ENCODE peak calls at places on chromosome 15, in six cellular contexts. V is EL; Z is stimulated activated naive B cell treated with anti-CD40 and anti-IgM and Interleukin-4, amounts not matched to agents 10 μg/mL and 1 μg/mL and 100 μg/mL, for 72 hours; I is activated CD4-positive, alpha-beta T cell treated with anti-CD3 and anti-CD28 coated beads, Interleukin-2, amount 50 U/mL, for 48 hours; M is cardiac muscle cell; F is colonic mucosa. N is an unnamed sample.

GRCh38 chr15:58146734-58147133 is 8.6 kb downstream of the AQP9 start:
- DNase-seq in V (no peak), Z (no peak), I (no peak), M (no peak), F (no peak), N (no peak)

GRCh38 chr15:75232826-75233503 is 25.2 kb upstream of the GOLGA6C start:
- DNase-seq in V (no peak), Z (no peak), I (no peak), M (no peak), F (no peak), N (no peak)

GRCh38 chr15:44489464-44489863 is 47.5 kb upstream of the EIF3J start:
- DNase-seq in V (peak), Z (no peak), I (no peak), M (no peak), F (no peak), N (no peak)

GRCh38 chr15:58299311-58299850 is 132.4 kb upstream of the LIPC start:
- DNase-seq in V (no peak), Z (no peak), I (no peak), M (no peak), F (no peak), N (no peak)

GRCh38 chr15:59208850-59209249 is 2.2 kb downstream of the LDHAL6B start:
- DNase-seq in V (peak), Z (no peak), I (no peak), M (no peak), F (no peak), N (no peak)

GRCh38 chr15:95843241-95843851 is 487.2 kb upstream of the NR2F2 start:
- DNase-seq in V (peak), Z (no peak), I (no peak), M (no peak), F (no peak), N (no peak)

GRCh38 chr15:100032358-100033080 is 299.3 kb upstream of the LYSMD4 start:
- DNase-seq in V (peak), Z (no peak), I (no peak), M (no peak), F (no peak), N (no peak)

GRCh38 chr15:101049856-101050646 is 130.9 kb downstream of the LRRK1 start:
- DNase-seq in V (no peak), Z (no peak), I (no peak), M (no peak), F (peak), N (peak)

GRCh38 chr15:62606376-62607164 is 436.0 kb upstream of the TPM1 start:
- DNase-seq in V (peak), Z (no peak), I (no peak), M (no peak), F (no peak), N (no peak)